ENCODE peak calls at places on chromosomes 3 and 15, in four cellular contexts. C is AG10803; M is CD4-positive, CD25-positive, alpha-beta regulatory T cell; G is KBM-7. S is an unnamed sample.

GRCh38 chr3:18556001-18556408 is 130.9 kb upstream of the SATB1 start:
- DNase-seq in C (no peak), M (no peak), G (no peak), S (no peak)

GRCh38 chr3:27680517-27681246 is 41.4 kb downstream of the EOMES start:
- DNase-seq in C (no peak), M (no peak), G (no peak), S (no peak)

GRCh38 chr3:9397911-9398714 is 698 bp downstream of the SETD5 start:
- DNase-seq in C (peak), M (peak), G (no peak), S (peak)

GRCh38 chr3:85342915-85343314 is 384.1 kb downstream of the CADM2 start:
- DNase-seq in C (no peak), M (no peak), G (peak), S (no peak)

GRCh38 chr3:169509359-169509758 is 154.2 kb downstream of the MECOM start:
- DNase-seq in C (no peak), M (peak), G (no peak), S (no peak)

GRCh38 chr15:76932090-76932966 is 779 bp downstream of the RCN2 start:
- DNase-seq in C (no peak), M (peak), G (peak), S (peak)

GRCh38 chr3:100073555-100074307 is 40.6 kb downstream of the FILIP1L start:
- DNase-seq in C (peak), M (peak), G (peak), S (peak)

GRCh38 chr3:59473580-59473979 is 423.8 kb upstream of the CFAP20DC start:
- DNase-seq in C (no peak), M (no peak), G (no peak), S (no peak)

GRCh38 chr3:126267169-126267975 is 87.0 kb upstream of the ALDH1L1 start:
- DNase-seq in C (peak), M (no peak), G (no peak), S (no peak)

GRCh38 chr15:89401636-89402252 is 67.1 kb upstream of the POLG start:
- DNase-seq in C (peak), M (no peak), G (peak), S (no peak)

GRCh38 chr3:11541321-11542303 is 102.1 kb downstream of the VGLL4 start:
- DNase-seq in C (no peak), M (no peak), G (no peak), S (no peak)